ENCODE peak calls at places on chromosomes 4 and X, in ten cellular contexts. C is colonic mucosa, B is osteocyte, V is endothelial cell, P is K562, Q is IMR-90, X is brain microvascular endothelial cell, K is CD14-positive monocyte, Y is HFFc6, O is adrenal gland. F is an unnamed sample.

GRCh38 chr4:37839426-37839825 is 12.9 kb downstream of the PGM2 start:
- DNase-seq in C (no peak), B (no peak), V (no peak), P (no peak), Q (no peak), X (no peak), K (no peak), Y (no peak), O (no peak), F (no peak)

GRCh38 chr4:163091685-163092034 is 75.0 kb downstream of the NAF1 start:
- DNase-seq in C (no peak), B (no peak), V (no peak), P (no peak), Q (no peak), X (no peak), K (no peak), Y (no peak), O (no peak), F (no peak)

GRCh38 chr4:113539408-113539807 is 222.1 kb downstream of the CAMK2D start:
- DNase-seq in C (no peak), B (no peak), V (no peak), P (no peak), Q (peak; percentile 91), X (peak; percentile 68), K (no peak), Y (peak; percentile 75), O (no peak), F (no peak)

GRCh38 chr4:153467897-153468262 is 1.7 kb downstream of the TMEM131L start:
- DNase-seq in C (no peak), B (no peak), V (no peak), P (no peak), Q (no peak), X (no peak), K (no peak), Y (peak; percentile 16), O (no peak), F (no peak)

GRCh38 chrX:19687395-19687794 is 172.1 kb upstream of the MAP3K15 start:
- DNase-seq in C (no peak), B (no peak), V (no peak), P (no peak), Q (no peak), X (no peak), K (no peak), Y (no peak), O (no peak), F (no peak)

GRCh38 chr4:3666263-3666662 is 99.9 kb upstream of the ADRA2C start:
- DNase-seq in C (no peak), B (no peak), V (no peak), P (no peak), Q (no peak), X (no peak), K (no peak), Y (no peak), O (no peak), F (no peak)

GRCh38 chr4:83217721-83218522 is 66.7 kb downstream of the COQ2 start:
- DNase-seq in C (peak; percentile 51), B (peak; percentile 42), V (no peak), P (no peak), Q (no peak), X (no peak), K (peak; percentile 58), Y (no peak), O (no peak), F (peak; percentile 80)

GRCh38 chr4:170198742-170199141 is 109.0 kb upstream of the AADAT start:
- DNase-seq in C (no peak), B (no peak), V (no peak), P (no peak), Q (no peak), X (no peak), K (no peak), Y (peak; percentile 10), O (no peak), F (no peak)

GRCh38 chr4:80202190-80202711 is 4.9 kb downstream of the PRDM8 start:
- DNase-seq in C (peak; percentile 87), B (no peak), V (peak; percentile 93), P (no peak), Q (peak; percentile 80), X (peak; percentile 55), K (peak; percentile 75), Y (peak; percentile 83), O (peak; percentile 75), F (peak; percentile 85)

GRCh38 chrX:149510386-149510785 is 5.3 kb upstream of the IDS start:
- DNase-seq in C (no peak), B (no peak), V (no peak), P (no peak), Q (no peak), X (no peak), K (no peak), Y (no peak), O (no peak), F (no peak)

GRCh38 chrX:9195199-9195880 is 161.4 kb upstream of the FAM9B start:
- DNase-seq in C (no peak), B (no peak), V (no peak), P (no peak), Q (no peak), X (no peak), K (no peak), Y (no peak), O (no peak), F (no peak)

GRCh38 chrX:65681810-65682209 is 14.4 kb downstream of the MSN start:
- DNase-seq in C (no peak), B (no peak), V (no peak), P (no peak), Q (no peak), X (no peak), K (no peak), Y (no peak), O (no peak), F (no peak)

GRCh38 chr4:751676-752075 is 46.0 kb downstream of the PCGF3 start:
- DNase-seq in C (no peak), B (no peak), V (no peak), P (no peak), Q (no peak), X (peak; percentile 49), K (no peak), Y (no peak), O (no peak), F (no peak)

GRCh38 chr4:119041951-119042560 is 93.6 kb upstream of the MYOZ2 start:
- DNase-seq in C (peak; percentile 80), B (no peak), V (peak; percentile 63), P (peak; percentile 43), Q (peak; percentile 83), X (peak; percentile 60), K (no peak), Y (peak; percentile 61), O (peak; percentile 74), F (peak; percentile 63)

GRCh38 chr4:176791591-176792347 is 953 bp downstream of the VEGFC start:
- DNase-seq in C (no peak), B (peak; percentile 85), V (peak; percentile 43), P (no peak), Q (peak; percentile 54), X (no peak), K (no peak), Y (peak; percentile 43), O (peak; percentile 35), F (peak; percentile 31)

GRCh38 chr4:118964891-118965411 is 76.3 kb downstream of the SYNPO2 start:
- DNase-seq in C (no peak), B (no peak), V (no peak), P (no peak), Q (peak; percentile 70), X (peak; percentile 47), K (no peak), Y (peak; percentile 25), O (peak; percentile 35), F (no peak)

GRCh38 chr4:166198041-166198440 is 325.0 kb downstream of the TLL1 start:
- DNase-seq in C (no peak), B (no peak), V (no peak), P (no peak), Q (no peak), X (no peak), K (no peak), Y (no peak), O (no peak), F (no peak)

GRCh38 chr4:129164243-129164642 is 68.3 kb downstream of the C4orf33 start:
- DNase-seq in C (no peak), B (no peak), V (no peak), P (no peak), Q (no peak), X (no peak), K (no peak), Y (no peak), O (no peak), F (no peak)

GRCh38 chr4:129162450-129162849 is 66.5 kb downstream of the C4orf33 start:
- DNase-seq in C (no peak), B (no peak), V (no peak), P (no peak), Q (no peak), X (no peak), K (no peak), Y (no peak), O (no peak), F (no peak)

GRCh38 chr4:129172181-129172580 is 76.2 kb downstream of the C4orf33 start:
- DNase-seq in C (no peak), B (no peak), V (no peak), P (no peak), Q (no peak), X (no peak), K (no peak), Y (no peak), O (no peak), F (no peak)

GRCh38 chr4:129163427-129163826 is 67.5 kb downstream of the C4orf33 start:
- DNase-seq in C (no peak), B (no peak), V (no peak), P (no peak), Q (no peak), X (no peak), K (no peak), Y (no peak), O (no peak), F (no peak)

GRCh38 chr4:129167640-129168260 is 71.8 kb downstream of the C4orf33 start:
- DNase-seq in C (no peak), B (no peak), V (peak; percentile 30), P (no peak), Q (peak; percentile 2), X (no peak), K (no peak), Y (no peak), O (no peak), F (no peak)
- TF ChIP-seq CTCF in C (no peak), B (no peak), V (no peak), P (peak; percentile 65), Q (no peak), X (peak; percentile 46), K (no peak), Y (no peak), O (no peak), F (no peak)

GRCh38 chr4:25993564-25994185 is 79.7 kb downstream of the SMIM20 start:
- DNase-seq in C (no peak), B (no peak), V (peak; percentile 59), P (peak; percentile 67), Q (no peak), X (no peak), K (no peak), Y (no peak), O (no peak), F (peak; percentile 34)
- TF ChIP-seq CTCF in C (no peak), B (no peak), V (peak; percentile 68), P (peak; percentile 52), Q (peak; percentile 8), X (peak; percentile 64), K (peak; percentile 18), Y (peak; percentile 60), O (no peak), F (no peak)

GRCh38 chr4:11497212-11497806 is 68.6 kb upstream of the HS3ST1 start:
- DNase-seq in C (peak; percentile 24), B (no peak), V (no peak), P (no peak), Q (no peak), X (no peak), K (peak; percentile 52), Y (no peak), O (no peak), F (no peak)
- TF ChIP-seq CTCF in C (peak; percentile 14), B (no peak), V (no peak), P (no peak), Q (no peak), X (peak; percentile 34), K (peak; percentile 49), Y (no peak), O (no peak), F (peak; percentile 8)

GRCh38 chr4:107600456-107600855 is 119.6 kb downstream of the PAPSS1 start:
- DNase-seq in C (no peak), B (no peak), V (no peak), P (no peak), Q (peak; percentile 24), X (no peak), K (no peak), Y (peak; percentile 41), O (no peak), F (no peak)
- TF ChIP-seq CTCF in C (no peak), B (no peak), V (no peak), P (no peak), Q (no peak), X (no peak), K (no peak), Y (no peak), O (no peak), F (no peak)

F was measured in GM13976.